ENCODE peak calls at places on chromosomes 1 and 21, in six cellular contexts. J is CD8-positive, alpha-beta T cell; Q is cardiac muscle cell; B is DND-41; R is ascending aorta; G is PC-3. T is an unnamed sample. For H3K36me3, the result is how much of the 10 kb centered on the place peaks cover.

GRCh38 chr1:3180915-3181314 is 111.9 kb downstream of the PRDM16 start:
- DNase-seq in J (no peak), B (no peak), G (no peak), Q (no peak), R (no peak), T (no peak)

GRCh38 chr1:218395916-218396315 is 50.8 kb downstream of the TGFB2 start:
- DNase-seq in G (no peak), Q (no peak), B (no peak), J (no peak), R (no peak), T (no peak)

GRCh38 chr1:226979517-226980121 is 39.5 kb downstream of the COQ8A start:
- DNase-seq in J (no peak), R (no peak), B (no peak), Q (no peak), G (no peak), T (no peak)

GRCh38 chr1:2155788-2156187 is 38.8 kb downstream of the FAAP20 start:
- DNase-seq in J (no peak), R (no peak), Q (no peak), G (no peak), B (no peak), T (no peak)

GRCh38 chr1:7705048-7705907 is 65.8 kb upstream of the VAMP3 start:
- DNase-seq in J (peak), Q (no peak), B (no peak), R (no peak), G (no peak), T (peak)

GRCh38 chr1:245599413-245600174 is 444.8 kb downstream of the KIF26B start:
- DNase-seq in J (no peak), Q (peak), G (no peak), B (no peak), R (no peak), T (no peak)

GRCh38 chr1:215001419-215002021 is 81.0 kb upstream of the KCNK2 start:
- DNase-seq in B (no peak), J (no peak), R (no peak), G (no peak), Q (no peak), T (no peak)

GRCh38 chr1:33396188-33397124 is 34.4 kb downstream of the PHC2 start:
- DNase-seq in J (no peak), R (no peak), G (no peak), Q (peak), B (no peak), T (no peak)

GRCh38 chr1:244896550-244896949 is 32.2 kb upstream of the HNRNPU start:
- DNase-seq in Q (peak), R (no peak), G (peak), B (no peak), J (no peak), T (no peak)

GRCh38 chr1:2311184-2312032 is 79.9 kb downstream of the MORN1 start:
- DNase-seq in R (no peak), G (peak), J (peak), Q (peak), B (no peak), T (peak)

GRCh38 chr21:16133248-16133647 is 403.5 kb downstream of the USP25 start:
- DNase-seq in G (no peak), B (no peak), J (no peak), Q (no peak), R (no peak), T (no peak)

GRCh38 chr1:247111636-247112478 is 7.7 kb upstream of the ZNF669 start:
- DNase-seq in G (peak), Q (peak), J (no peak), R (no peak), B (no peak), T (peak)

GRCh38 chr1:225882699-225883615 is 777 bp upstream of the TMEM63A start:
- DNase-seq in G (peak), B (no peak), R (no peak), J (peak), Q (peak), T (peak)

GRCh38 chr1:62377043-62377562 is 57.9 kb upstream of the KANK4 start:
- DNase-seq in R (no peak), Q (no peak), G (no peak), B (no peak), J (no peak), T (peak)

DNA sequence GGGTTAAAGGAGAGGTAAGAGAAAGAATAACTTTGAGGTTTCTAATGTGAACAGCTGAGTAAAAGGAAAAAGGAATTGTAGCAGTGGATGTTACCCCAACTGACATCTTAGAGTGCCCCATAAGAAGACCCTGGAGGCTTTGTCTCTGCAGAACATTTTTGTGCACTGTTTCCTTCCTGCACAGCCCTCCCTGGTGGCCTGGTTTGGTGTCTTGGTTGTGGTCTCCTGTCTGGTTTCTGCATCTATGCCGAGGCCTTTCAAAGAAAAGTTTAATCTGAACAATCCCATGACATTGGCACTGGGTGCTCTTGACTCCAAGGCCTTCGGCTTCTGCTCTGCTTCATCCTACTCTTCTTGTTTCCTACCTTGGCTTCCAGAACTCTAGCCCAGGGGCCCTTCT is 57.8 kb downstream of the RHOU start:
- DNase-seq in R (no peak), J (peak), Q (no peak), B (peak), G (no peak), T (no peak)
- H3K4me3 ChIP-seq in R (no peak), J (no peak), Q (no peak), B (no peak), G (no peak), T (no peak)

GRCh38 chr1:11187936-11188335 is 1.2 kb upstream of the ANGPTL7 start:
- DNase-seq in G (no peak), R (no peak), Q (no peak), B (no peak), J (no peak), T (no peak)
- H3K36me3 ChIP-seq in G (under half), R (under half), Q (under half), B (half or more), J (under half), T (under half)

GRCh38 chr1:208089971-208090755 is 154.0 kb downstream of the PLXNA2 start:
- DNase-seq in R (no peak), G (no peak), Q (peak), J (no peak), B (no peak), T (peak)

GRCh38 chr1:208098758-208099157 is 145.4 kb downstream of the PLXNA2 start:
- DNase-seq in Q (no peak), G (no peak), J (no peak), R (no peak), B (no peak), T (no peak)

GRCh38 chr1:208093046-208093445 is 151.1 kb downstream of the PLXNA2 start:
- DNase-seq in R (no peak), J (no peak), G (no peak), Q (no peak), B (no peak), T (no peak)

GRCh38 chr1:208090776-208091291 is 153.3 kb downstream of the PLXNA2 start:
- DNase-seq in J (no peak), G (no peak), Q (no peak), B (no peak), R (no peak), T (no peak)

DNA sequence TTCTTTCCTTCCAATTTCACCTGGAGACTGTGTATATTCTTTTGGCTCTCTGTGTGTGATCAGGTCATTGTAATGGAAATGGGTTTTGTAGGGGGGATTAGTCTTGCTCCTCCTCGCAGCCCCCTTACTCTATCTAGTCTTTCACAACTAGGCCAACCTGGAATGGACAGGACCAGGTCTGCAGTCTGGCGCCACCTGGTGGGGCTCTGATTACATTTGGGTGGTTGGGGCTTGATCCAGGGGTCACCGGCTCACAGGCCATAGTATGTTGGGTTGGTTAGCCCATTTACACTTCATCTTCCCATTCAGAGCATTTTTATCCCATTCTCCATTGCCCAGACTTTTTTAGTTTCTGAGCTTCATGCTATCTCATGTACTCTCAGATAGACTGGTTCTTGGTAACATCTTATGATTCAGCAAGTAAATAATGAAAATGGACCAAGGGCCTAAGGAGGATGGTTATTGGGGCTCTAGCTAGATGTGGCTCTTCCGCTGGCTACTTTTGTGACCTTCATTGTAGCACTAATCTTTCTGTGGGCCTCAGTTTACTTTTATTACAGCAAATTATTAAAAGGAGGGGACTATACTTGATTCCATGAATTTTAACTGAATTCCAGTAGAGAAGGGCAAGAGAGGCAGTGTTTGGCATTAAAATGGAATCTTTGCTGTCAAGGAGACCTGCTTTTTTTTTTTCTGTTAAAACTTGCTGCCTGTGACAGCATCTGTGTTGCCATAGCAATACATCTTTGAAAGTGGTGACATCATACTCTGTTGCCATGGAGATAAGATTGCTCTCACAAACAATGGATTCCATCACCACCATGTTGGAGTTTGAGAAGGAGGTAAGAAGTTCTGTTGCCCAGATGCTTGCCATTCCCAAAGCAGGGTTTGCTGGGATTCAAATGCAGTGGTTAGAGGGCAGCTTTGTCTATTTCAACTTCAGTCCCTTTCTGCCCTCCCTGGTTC is 150.1 kb downstream of the PLXNA2 start:
- DNase-seq in B (peak), Q (peak), J (peak), R (no peak), G (peak), T (peak)
- TF ChIP-seq CTCF in B (peak), Q (peak), J (peak), R (peak), G (peak), T (peak)

GRCh38 chr1:200374569-200375312 is 35.1 kb downstream of the ZNF281 start:
- DNase-seq in J (no peak), G (peak), B (no peak), R (no peak), Q (no peak), T (no peak)
- H3K4me3 ChIP-seq in J (no peak), G (no peak), B (no peak), R (no peak), Q (no peak), T (no peak)

DNA sequence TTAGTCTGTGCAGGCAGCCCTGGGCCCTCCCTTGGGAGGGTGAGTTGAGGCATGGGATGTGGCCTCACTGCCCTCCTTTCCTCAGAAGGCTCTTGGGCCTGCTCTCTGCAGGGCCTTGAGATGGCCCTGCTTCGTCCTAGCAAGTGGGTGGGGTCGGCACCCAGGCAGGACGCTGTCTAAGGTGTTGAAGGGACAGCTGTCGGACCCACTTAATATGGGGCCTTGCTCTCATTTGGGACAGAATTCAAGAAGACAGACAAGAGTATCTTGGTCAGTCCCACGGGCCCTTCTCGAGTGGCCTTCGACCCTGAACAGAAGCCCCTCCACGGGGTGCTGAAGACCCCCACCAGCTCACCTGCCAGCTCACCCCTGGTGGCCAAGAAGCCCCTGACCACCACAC is 26.0 kb upstream of the PDXK start:
- DNase-seq in G (no peak), B (no peak), J (no peak), Q (no peak), R (no peak), T (no peak)
- H3K36me3 ChIP-seq in G (half or more), B (half or more), J (half or more), Q (under half), R (under half), T (half or more)

GRCh38 chr1:18875796-18876128 is 16.3 kb upstream of the TAS1R2 start:
- DNase-seq in Q (no peak), R (no peak), G (no peak), J (no peak), B (no peak), T (no peak)
- TF ChIP-seq CTCF in Q (no peak), R (no peak), G (no peak), J (no peak), B (no peak), T (no peak)

DNA sequence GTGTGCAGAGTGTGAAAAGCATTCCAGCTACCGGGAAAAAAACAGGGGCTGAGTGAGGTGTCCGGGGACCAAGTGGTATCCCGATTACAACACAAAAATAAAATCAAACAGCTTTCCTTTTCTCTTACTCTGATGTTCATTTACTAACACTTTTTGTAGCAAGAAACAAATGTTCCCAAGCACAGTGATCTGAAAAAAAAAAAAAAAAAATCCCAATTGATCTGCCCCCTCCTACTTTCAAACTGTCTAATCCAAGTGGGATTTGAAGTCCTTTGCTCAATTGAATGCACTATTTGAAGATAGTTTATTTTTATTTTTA is 1.3 kb downstream of the BACE2 start:
- DNase-seq in B (no peak), G (no peak), J (no peak), Q (no peak), R (no peak), T (no peak)
- H3K4me3 ChIP-seq in B (no peak), G (peak), J (no peak), Q (peak), R (peak), T (no peak)

T was measured in BE2C.